ENCODE peak calls at places on chromosome 15, in six cellular contexts. H is cardiac muscle cell; Q is SJSA1; F is HCT116; K is left lung; P is CD8-positive, alpha-beta T cell. L is an unnamed sample. For H3K9me3, the result is how much of the 10 kb centered on the place peaks cover.

GRCh38 chr15:80816049-80816653 is 37.0 kb downstream of the CEMIP start:
- DNase-seq in H (no peak), Q (no peak), F (no peak), K (no peak), P (no peak), L (no peak)

GRCh38 chr15:95284933-95285401 is 1045.5 kb upstream of the NR2F2 start:
- DNase-seq in H (peak), Q (no peak), F (no peak), K (no peak), P (no peak), L (no peak)

GRCh38 chr15:52331490-52332240 is 36.1 kb upstream of the MYO5C start:
- DNase-seq in H (peak), Q (no peak), F (peak), K (no peak), P (peak), L (no peak)

GRCh38 chr15:66876423-66876730 is 174.3 kb downstream of the SMAD6 start:
- DNase-seq in H (no peak), Q (no peak), F (no peak), K (no peak), P (no peak), L (no peak)

GRCh38 chr15:77815015-77815414 is 182.3 kb upstream of the LINGO1 start:
- DNase-seq in H (no peak), Q (no peak), F (no peak), K (no peak), P (no peak), L (no peak)

GRCh38 chr15:68449389-68449788 is 17.4 kb upstream of the ITGA11 start:
- DNase-seq in H (no peak), Q (no peak), F (no peak), K (no peak), P (no peak), L (no peak)

GRCh38 chr15:77895742-77896141 is 181.8 kb downstream of the TBC1D2B start:
- DNase-seq in H (no peak), Q (no peak), F (no peak), K (no peak), P (no peak), L (no peak)

GRCh38 chr15:60520041-60520824 is 41.3 kb upstream of the ICE2 start:
- DNase-seq in H (no peak), Q (no peak), F (peak), K (no peak), P (no peak), L (no peak)

GRCh38 chr15:82183121-82184031 is 79.2 kb downstream of the EFL1 start:
- DNase-seq in H (peak), Q (no peak), F (no peak), K (no peak), P (no peak), L (no peak)

GRCh38 chr15:80275946-80276345 is 23.9 kb upstream of the CTXND1 start:
- DNase-seq in H (peak), Q (peak), F (no peak), K (no peak), P (no peak), L (no peak)

GRCh38 chr15:46956456-46956855 is 760.8 kb upstream of the SEMA6D start:
- DNase-seq in H (no peak), Q (no peak), F (no peak), K (no peak), P (no peak), L (no peak)

GRCh38 chr15:46955576-46955975 is 761.7 kb upstream of the SEMA6D start:
- DNase-seq in H (no peak), Q (no peak), F (no peak), K (no peak), P (no peak), L (no peak)
- H3K9me3 ChIP-seq in H (under half), Q (under half), F (under half), K (under half), P (under half), L (under half)

GRCh38 chr15:70524470-70524869 is 238.9 kb downstream of the UACA start:
- DNase-seq in H (no peak), Q (peak), F (no peak), K (no peak), P (no peak), L (no peak)

GRCh38 chr15:70521576-70522322 is 241.6 kb downstream of the UACA start:
- DNase-seq in H (no peak), Q (no peak), F (no peak), K (peak), P (no peak), L (no peak)

GRCh38 chr15:70522323-70522966 is 240.9 kb downstream of the UACA start:
- DNase-seq in H (no peak), Q (no peak), F (no peak), K (no peak), P (no peak), L (no peak)

GRCh38 chr15:70523634-70524033 is 239.7 kb downstream of the UACA start:
- DNase-seq in H (no peak), Q (no peak), F (no peak), K (peak), P (no peak), L (no peak)

DNA sequence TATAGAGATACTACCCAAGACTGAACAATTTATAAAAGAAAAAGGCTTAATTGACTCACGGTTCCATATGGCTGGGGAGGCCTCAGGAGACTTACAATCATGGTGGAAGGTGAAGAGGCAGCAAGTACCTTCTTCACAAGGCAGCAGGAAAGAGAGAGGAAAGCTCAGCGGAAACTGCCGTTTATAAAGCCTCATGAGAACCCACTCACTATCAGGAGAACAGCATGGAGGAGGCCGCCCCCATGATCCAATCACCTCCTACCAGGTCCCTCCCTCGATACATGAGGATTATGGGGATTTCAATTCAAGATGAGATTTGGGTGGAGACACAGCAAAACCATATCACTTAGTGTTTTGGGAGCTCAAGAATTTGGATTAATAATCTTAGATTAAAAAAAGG is 240.2 kb downstream of the UACA start:
- DNase-seq in H (no peak), Q (no peak), F (no peak), K (no peak), P (no peak), L (no peak)
- H3K9me3 ChIP-seq in H (under half), Q (under half), F (under half), K (under half), P (under half), L (under half)

GRCh38 chr15:71651750-71652186 is 158.6 kb upstream of the NR2E3 start:
- DNase-seq in H (peak), Q (peak), F (peak), K (no peak), P (no peak), L (no peak)
- H3K9me3 ChIP-seq in H (under half), Q (under half), F (under half), K (under half), P (under half), L (under half)

DNA sequence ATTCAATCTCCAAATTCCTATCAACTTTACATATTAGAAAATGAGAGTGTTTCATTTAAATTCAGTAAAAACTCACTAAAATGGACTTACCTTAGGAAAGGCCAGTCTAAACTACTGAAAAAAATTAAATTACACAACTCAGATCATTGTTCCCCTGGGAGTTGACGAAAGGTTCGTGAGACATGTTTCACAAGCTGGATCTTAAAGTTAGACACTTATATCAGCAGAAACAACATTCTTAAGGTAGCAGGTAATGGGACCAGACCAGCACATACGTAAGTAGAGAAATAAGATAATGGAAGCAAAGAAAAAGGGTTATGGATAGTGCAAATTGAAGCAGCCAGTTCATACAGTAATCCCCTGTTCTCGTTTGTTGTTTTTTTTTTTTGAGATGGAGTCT is 8.9 kb downstream of the RFX7 start:
- DNase-seq in H (peak), Q (no peak), F (no peak), K (no peak), P (no peak), L (no peak)
- H3K9me3 ChIP-seq in H (under half), Q (under half), F (under half), K (under half), P (under half), L (under half)

DNA sequence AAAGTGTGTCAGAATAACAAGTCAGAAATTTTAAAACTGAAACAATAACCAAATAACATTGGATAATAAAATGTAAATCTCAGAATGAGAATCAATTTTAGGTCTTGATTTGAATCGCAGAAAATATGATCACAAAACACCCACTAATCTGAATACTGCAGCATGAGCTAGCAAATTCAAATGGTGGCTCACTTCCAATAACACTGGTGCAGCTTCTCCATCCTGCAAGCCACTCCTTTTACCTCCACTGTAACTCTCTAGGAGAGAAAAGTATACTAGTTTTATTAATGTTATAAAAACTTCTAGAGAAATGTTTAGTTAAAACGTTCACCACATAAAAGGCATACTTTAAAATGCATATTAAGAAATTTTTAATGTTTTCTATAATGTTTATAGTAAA is 30.4 kb downstream of the UBE3A start:
- DNase-seq in H (peak), Q (no peak), F (no peak), K (no peak), P (no peak), L (no peak)
- H3K9me3 ChIP-seq in H (under half), Q (under half), F (under half), K (under half), P (under half), L (under half)

GRCh38 chr15:22232675-22233074 is 152.3 kb downstream of the OR4M2 start:
- DNase-seq in H (no peak), Q (no peak), F (no peak), K (no peak), P (no peak), L (no peak)
- H3K9me3 ChIP-seq in H (under half), Q (under half), F (under half), K (under half), P (under half), L (under half)

GRCh38 chr15:45375836-45376235 is 2.5 kb downstream of the GATM start:
- DNase-seq in H (no peak), Q (no peak), F (no peak), K (no peak), P (no peak), L (no peak)

GRCh38 chr15:45372032-45372995 is 6.0 kb downstream of the GATM start:
- DNase-seq in H (no peak), Q (no peak), F (no peak), K (no peak), P (no peak), L (no peak)

GRCh38 chr15:45376300-45376928 is 1.9 kb downstream of the GATM start:
- DNase-seq in H (no peak), Q (no peak), F (no peak), K (no peak), P (no peak), L (no peak)

GRCh38 chr15:45373961-45374360 is 4.4 kb downstream of the GATM start:
- DNase-seq in H (no peak), Q (no peak), F (no peak), K (no peak), P (no peak), L (no peak)

GRCh38 chr15:45371546-45371945 is 6.8 kb downstream of the GATM start:
- DNase-seq in H (no peak), Q (no peak), F (no peak), K (no peak), P (no peak), L (no peak)
- H3K9me3 ChIP-seq in H (under half), Q (under half), F (under half), K (under half), P (under half), L (under half)

GRCh38 chr15:22241451-22241850 is 161.1 kb downstream of the OR4M2 start:
- DNase-seq in H (no peak), Q (no peak), F (no peak), K (no peak), P (no peak), L (no peak)

GRCh38 chr15:22240951-22241350 is 160.6 kb downstream of the OR4M2 start:
- DNase-seq in H (no peak), Q (no peak), F (no peak), K (no peak), P (no peak), L (no peak)

GRCh38 chr15:22239806-22240180 is 159.5 kb downstream of the OR4M2 start:
- DNase-seq in H (no peak), Q (no peak), F (no peak), K (no peak), P (no peak), L (no peak)

GRCh38 chr15:22237891-22238275 is 157.6 kb downstream of the OR4M2 start:
- DNase-seq in H (no peak), Q (no peak), F (no peak), K (no peak), P (no peak), L (no peak)

GRCh38 chr15:22240403-22240802 is 160.1 kb downstream of the OR4M2 start:
- DNase-seq in H (no peak), Q (no peak), F (no peak), K (no peak), P (no peak), L (no peak)
- H3K9me3 ChIP-seq in H (under half), Q (under half), F (under half), K (under half), P (under half), L (under half)

L was measured in T-helper 17 cell.